ENCODE peak calls at places on chromosome 2, in nine cellular contexts. R, H, P, Q, N, L, K, D and W are unnamed samples.

GRCh38 chr2:71694501-71695234 is 241.3 kb downstream of the DYSF start:
- DNase-seq in H (no peak), N (no peak), D (no peak), R (no peak), K (peak; percentile 36), L (no peak), P (no peak), Q (no peak), W (no peak)

GRCh38 chr2:217438136-217438535 is 564.7 kb downstream of the TNS1 start:
- DNase-seq in R (no peak), Q (no peak), P (no peak), K (no peak), N (no peak), L (no peak), D (no peak), H (no peak), W (no peak)

GRCh38 chr2:54586062-54586982 is 130.2 kb downstream of the SPTBN1 start:
- DNase-seq in D (no peak), N (no peak), Q (no peak), R (peak; percentile 68), H (no peak), L (peak; percentile 65), P (peak; percentile 21), K (no peak), W (no peak)

GRCh38 chr2:61434314-61434713 is 36.6 kb downstream of the USP34 start:
- DNase-seq in N (no peak), D (no peak), H (no peak), P (no peak), K (no peak), Q (no peak), R (no peak), L (no peak), W (no peak)

GRCh38 chr2:25368650-25369049 is 26.9 kb upstream of the DNMT3A start:
- DNase-seq in Q (no peak), D (peak; percentile 44), K (no peak), P (no peak), N (no peak), H (no peak), L (no peak), R (no peak), W (no peak)

GRCh38 chr2:188902906-188903305 is 71.3 kb upstream of the COL3A1 start:
- DNase-seq in P (no peak), L (no peak), R (peak; percentile 57), D (no peak), Q (no peak), N (no peak), K (no peak), H (no peak), W (no peak)

GRCh38 chr2:159073256-159073655 is 104.8 kb downstream of the TANC1 start:
- DNase-seq in Q (no peak), D (no peak), L (no peak), R (peak; percentile 56), N (no peak), P (no peak), K (no peak), H (no peak), W (no peak)

GRCh38 chr2:213285404-213285803 is 1.1 kb downstream of the SPAG16 start:
- DNase-seq in N (no peak), Q (no peak), H (no peak), L (no peak), K (no peak), D (no peak), R (no peak), P (no peak), W (no peak)

GRCh38 chr2:200944467-200945394 is 18.7 kb downstream of the ORC2 start:
- DNase-seq in P (no peak), D (no peak), N (no peak), R (peak; percentile 96), H (peak; percentile 55), K (peak; percentile 85), Q (peak; percentile 60), L (peak; percentile 29), W (peak; percentile 64)

DNA sequence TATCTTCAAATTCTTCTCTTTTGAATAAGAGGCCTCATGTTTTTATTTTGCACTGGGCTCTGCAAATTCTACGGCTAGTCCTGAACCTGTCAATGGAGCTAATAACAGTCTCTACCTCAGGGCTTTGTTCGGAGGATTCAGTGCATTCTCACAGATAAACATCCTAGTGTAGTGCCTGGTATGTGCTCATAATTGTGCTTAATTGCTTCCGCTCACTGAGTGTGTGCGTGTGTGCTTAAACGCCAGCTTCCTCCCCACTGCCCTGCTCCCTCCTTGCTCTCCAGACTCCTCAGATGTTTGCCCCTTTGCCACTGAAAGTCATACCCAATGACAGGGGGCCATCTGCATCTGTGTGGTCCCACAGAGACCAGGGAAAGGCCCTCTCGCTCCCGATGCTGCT is 6.7 kb downstream of the GYPC start:
- DNase-seq in H (no peak), Q (no peak), K (no peak), L (no peak), D (no peak), R (no peak), P (no peak), N (peak; percentile 14), W (no peak)
- H3K4me1 ChIP-seq in H (no peaks in the 10 kb centered on the region), Q (peaks cover 65% of the 10 kb centered on the region), K (no peaks in the 10 kb centered on the region), L (peaks cover 86% of the 10 kb centered on the region), D (peaks cover 13% of the 10 kb centered on the region), R (peaks cover 10% of the 10 kb centered on the region), P (peaks cover 93% of the 10 kb centered on the region), N (peaks cover 93% of the 10 kb centered on the region), W (no peaks in the 10 kb centered on the region)

GRCh38 chr2:226796012-226796839 is 3.4 kb downstream of the IRS1 start:
- DNase-seq in N (no peak), K (no peak), R (peak; percentile 34), D (no peak), L (peak; percentile 47), Q (no peak), P (no peak), H (no peak), W (no peak)

GRCh38 chr2:226794751-226795171 is 4.9 kb downstream of the IRS1 start:
- DNase-seq in K (no peak), Q (no peak), R (peak; percentile 90), D (no peak), P (no peak), L (peak; percentile 45), H (peak; percentile 33), N (no peak), W (no peak)

GRCh38 chr2:226794077-226794670 is 5.4 kb downstream of the IRS1 start:
- DNase-seq in L (peak; percentile 43), D (no peak), H (no peak), Q (no peak), N (no peak), R (peak; percentile 49), P (no peak), K (no peak), W (no peak)

GRCh38 chr2:226796840-226797288 is 2.8 kb downstream of the IRS1 start:
- DNase-seq in N (no peak), P (no peak), Q (peak; percentile 24), H (peak; percentile 35), K (peak; percentile 68), D (no peak), L (peak; percentile 52), R (peak; percentile 81), W (no peak)

GRCh38 chr2:226795281-226796011 is 4.2 kb downstream of the IRS1 start:
- DNase-seq in Q (no peak), L (peak; percentile 83), N (no peak), K (peak; percentile 68), D (no peak), H (no peak), P (no peak), R (peak; percentile 40), W (no peak)
- H3K4me3 ChIP-seq in Q (peak overlapping the region; percentile 78), L (peak overlapping the region; percentile 63), N (no peak overlapping the region), K (peak overlapping the region; percentile 63), D (no peak overlapping the region), H (peak overlapping the region; percentile 25), P (no peak overlapping the region), R (peak overlapping the region; percentile 96), W (no peak overlapping the region)

GRCh38 chr2:197414039-197414438 is 20.8 kb downstream of the SF3B1 start:
- DNase-seq in Q (no peak), R (no peak), K (no peak), H (no peak), P (no peak), D (no peak), N (no peak), L (no peak), W (no peak)

GRCh38 chr2:197414515-197414914 is 20.3 kb downstream of the SF3B1 start:
- DNase-seq in D (no peak), K (no peak), R (no peak), Q (no peak), N (no peak), H (no peak), L (no peak), P (no peak), W (no peak)

GRCh38 chr2:197416268-197416667 is 18.6 kb downstream of the SF3B1 start:
- DNase-seq in H (no peak), K (no peak), N (no peak), L (no peak), D (no peak), R (no peak), P (no peak), Q (no peak), W (no peak)
- H3K36me3 ChIP-seq in H (peaks cover 33% of the 10 kb centered on the region), K (peaks cover 94% of the 10 kb centered on the region), N (peaks cover 64% of the 10 kb centered on the region), L (peaks cover 99% of the 10 kb centered on the region), D (peaks cover 51% of the 10 kb centered on the region), R (peaks cover 9% of the 10 kb centered on the region), P (peaks cover 59% of the 10 kb centered on the region), Q (peaks cover 91% of the 10 kb centered on the region), W (peaks cover 21% of the 10 kb centered on the region)

DNA sequence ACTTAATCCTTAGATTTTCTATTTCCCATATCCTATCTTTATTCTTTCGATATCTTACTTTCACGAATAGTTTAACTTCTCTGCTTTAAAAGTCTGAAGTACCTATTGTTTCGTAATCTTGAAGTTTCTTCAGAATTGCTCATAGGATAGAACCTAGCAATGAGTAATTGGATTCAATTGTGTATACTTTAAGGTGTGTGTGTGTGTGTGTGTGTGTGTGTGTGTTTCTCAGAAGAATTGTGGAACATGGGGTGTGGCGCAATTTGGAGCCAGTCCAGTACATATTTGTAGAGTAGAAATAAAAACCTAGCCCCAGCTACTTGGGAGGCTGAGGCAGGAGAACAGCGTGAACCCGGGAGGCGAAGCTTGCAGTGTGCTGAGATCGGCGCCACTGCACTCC is 897.6 kb downstream of the BCL11A start:
- DNase-seq in R (no peak), L (no peak), P (no peak), K (peak; percentile 55), H (peak; percentile 80), N (no peak), Q (peak; percentile 84), D (no peak), W (peak; percentile 64)
- H3K4me1 ChIP-seq in R (no peaks in the 10 kb centered on the region), L (peaks cover 9% of the 10 kb centered on the region), P (no peaks in the 10 kb centered on the region), K (peaks cover 13% of the 10 kb centered on the region), H (no peaks in the 10 kb centered on the region), N (no peaks in the 10 kb centered on the region), Q (peaks cover 3% of the 10 kb centered on the region), D (no peaks in the 10 kb centered on the region), W (no peaks in the 10 kb centered on the region)

DNA sequence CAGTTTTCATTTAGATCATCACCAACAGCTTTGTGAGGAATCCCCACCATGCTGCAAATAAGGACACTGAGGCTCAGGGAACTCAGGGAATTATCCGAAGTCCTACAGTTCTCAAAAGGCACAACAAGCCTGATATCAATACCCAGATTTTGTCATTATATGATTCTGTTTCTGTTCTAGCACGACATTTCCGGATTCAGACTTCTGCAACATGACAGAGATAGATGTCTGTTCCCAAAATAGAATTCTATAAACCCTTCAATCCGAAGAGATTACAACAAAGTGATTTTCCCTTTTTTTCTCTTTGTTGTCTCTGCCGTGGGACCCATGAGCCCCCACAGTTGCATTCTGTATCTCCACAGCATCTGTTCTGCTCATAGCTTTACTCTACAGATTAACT is 72.0 kb downstream of the DOCK10 start:
- DNase-seq in N (no peak), L (no peak), R (no peak), H (no peak), K (no peak), P (no peak), D (no peak), Q (no peak), W (no peak)
- H3K4me3 ChIP-seq in N (no peak overlapping the region), L (no peak overlapping the region), R (no peak overlapping the region), H (no peak overlapping the region), K (no peak overlapping the region), P (no peak overlapping the region), D (no peak overlapping the region), Q (no peak overlapping the region), W (no peak overlapping the region)